ENCODE peak calls at places on chromosomes 11 and 22, in nine cellular contexts. One of them, this sample, is unnamed.

GRCh38 chr11:10758959-10759358 is 7.9 kb downstream of the CTR9 start:
- DNase-seq in AG04450: no peak
- DNase-seq in neural crest cell: no peak
- DNase-seq in astrocyte of the cerebellum: no peak
- DNase-seq in AG04449: no peak
- DNase-seq in AG09309: no peak
- DNase-seq in adrenal gland: no peak
- DNase-seq in upper lobe of right lung: no peak
- DNase-seq in epithelial cell of esophagus: peak
- DNase-seq in this sample: no peak

GRCh38 chr11:120400564-120401364 is 64.6 kb downstream of the ARHGEF12 start:
- DNase-seq in AG04450: peak
- DNase-seq in neural crest cell: no peak
- DNase-seq in astrocyte of the cerebellum: peak
- DNase-seq in AG04449: peak
- DNase-seq in AG09309: peak
- DNase-seq in adrenal gland: peak
- DNase-seq in upper lobe of right lung: no peak
- DNase-seq in epithelial cell of esophagus: peak
- DNase-seq in this sample: no peak

GRCh38 chr11:68214173-68215086 is 1.3 kb upstream of the KMT5B start:
- DNase-seq in AG04450: no peak
- DNase-seq in neural crest cell: peak
- DNase-seq in astrocyte of the cerebellum: no peak
- DNase-seq in AG04449: no peak
- DNase-seq in AG09309: no peak
- DNase-seq in adrenal gland: peak
- DNase-seq in upper lobe of right lung: peak
- DNase-seq in epithelial cell of esophagus: peak
- DNase-seq in this sample: peak

GRCh38 chr11:78822931-78823423 is 248.3 kb upstream of the NARS2 start:
- DNase-seq in AG04450: no peak
- DNase-seq in neural crest cell: no peak
- DNase-seq in astrocyte of the cerebellum: no peak
- DNase-seq in AG04449: no peak
- DNase-seq in AG09309: no peak
- DNase-seq in adrenal gland: no peak
- DNase-seq in upper lobe of right lung: peak
- DNase-seq in epithelial cell of esophagus: no peak
- DNase-seq in this sample: no peak

GRCh38 chr11:119338946-119339580 is 1.6 kb downstream of the C1QTNF5 start:
- DNase-seq in AG04450: no peak
- DNase-seq in neural crest cell: no peak
- DNase-seq in astrocyte of the cerebellum: no peak
- DNase-seq in AG04449: no peak
- DNase-seq in AG09309: no peak
- DNase-seq in adrenal gland: no peak
- DNase-seq in upper lobe of right lung: peak
- DNase-seq in epithelial cell of esophagus: no peak
- DNase-seq in this sample: no peak

GRCh38 chr11:33448461-33449130 is 191.4 kb downstream of the HIPK3 start:
- DNase-seq in AG04450: no peak
- DNase-seq in neural crest cell: no peak
- DNase-seq in astrocyte of the cerebellum: peak
- DNase-seq in AG04449: no peak
- DNase-seq in AG09309: no peak
- DNase-seq in adrenal gland: no peak
- DNase-seq in upper lobe of right lung: no peak
- DNase-seq in epithelial cell of esophagus: no peak
- DNase-seq in this sample: no peak

GRCh38 chr11:114482114-114482513 is 42.8 kb downstream of the REXO2 start:
- DNase-seq in AG04450: no peak
- DNase-seq in neural crest cell: no peak
- DNase-seq in astrocyte of the cerebellum: no peak
- DNase-seq in AG04449: no peak
- DNase-seq in AG09309: no peak
- DNase-seq in adrenal gland: no peak
- DNase-seq in upper lobe of right lung: no peak
- DNase-seq in epithelial cell of esophagus: no peak
- DNase-seq in this sample: no peak

GRCh38 chr11:66113132-66113856 is 43.2 kb downstream of the PACS1 start:
- DNase-seq in AG04450: no peak
- DNase-seq in neural crest cell: no peak
- DNase-seq in astrocyte of the cerebellum: peak
- DNase-seq in AG04449: peak
- DNase-seq in AG09309: no peak
- DNase-seq in adrenal gland: no peak
- DNase-seq in upper lobe of right lung: no peak
- DNase-seq in epithelial cell of esophagus: peak
- DNase-seq in this sample: no peak

GRCh38 chr11:2528301-2529050 is 83.7 kb downstream of the KCNQ1 start:
- DNase-seq in AG04450: no peak
- DNase-seq in neural crest cell: no peak
- DNase-seq in astrocyte of the cerebellum: no peak
- DNase-seq in AG04449: no peak
- DNase-seq in AG09309: no peak
- DNase-seq in adrenal gland: peak
- DNase-seq in upper lobe of right lung: peak
- DNase-seq in epithelial cell of esophagus: peak
- DNase-seq in this sample: no peak

GRCh38 chr22:45843030-45843429 is 133.9 kb downstream of the WNT7B start:
- DNase-seq in AG04450: no peak
- DNase-seq in neural crest cell: no peak
- DNase-seq in astrocyte of the cerebellum: no peak
- DNase-seq in AG04449: no peak
- DNase-seq in AG09309: no peak
- DNase-seq in adrenal gland: no peak
- DNase-seq in upper lobe of right lung: no peak
- DNase-seq in epithelial cell of esophagus: no peak
- DNase-seq in this sample: no peak

GRCh38 chr22:22089459-22090308 is 107.1 kb upstream of the TOP3B start:
- DNase-seq in AG04450: no peak
- DNase-seq in neural crest cell: no peak
- DNase-seq in astrocyte of the cerebellum: no peak
- DNase-seq in AG04449: no peak
- DNase-seq in AG09309: no peak
- DNase-seq in adrenal gland: no peak
- DNase-seq in upper lobe of right lung: no peak
- DNase-seq in epithelial cell of esophagus: no peak
- DNase-seq in this sample: no peak

GRCh38 chr11:41351825-41352224 is 107.6 kb downstream of the LRRC4C start:
- DNase-seq in AG04450: no peak
- DNase-seq in neural crest cell: no peak
- DNase-seq in astrocyte of the cerebellum: no peak
- DNase-seq in AG04449: no peak
- DNase-seq in AG09309: no peak
- DNase-seq in adrenal gland: no peak
- DNase-seq in upper lobe of right lung: no peak
- DNase-seq in epithelial cell of esophagus: no peak
- DNase-seq in this sample: no peak

GRCh38 chr22:32926600-32926999 is 125.1 kb downstream of the TIMP3 start:
- DNase-seq in AG04450: peak
- DNase-seq in neural crest cell: no peak
- DNase-seq in astrocyte of the cerebellum: no peak
- DNase-seq in AG04449: no peak
- DNase-seq in AG09309: no peak
- DNase-seq in adrenal gland: peak
- DNase-seq in upper lobe of right lung: no peak
- DNase-seq in epithelial cell of esophagus: peak
- DNase-seq in this sample: peak

GRCh38 chr11:108551653-108552462 is 41.7 kb downstream of the EXPH5 start:
- DNase-seq in AG04450: no peak
- DNase-seq in neural crest cell: no peak
- DNase-seq in astrocyte of the cerebellum: no peak
- DNase-seq in AG04449: no peak
- DNase-seq in AG09309: no peak
- DNase-seq in adrenal gland: no peak
- DNase-seq in upper lobe of right lung: no peak
- DNase-seq in epithelial cell of esophagus: no peak
- DNase-seq in this sample: no peak

GRCh38 chr11:1727088-1727690 is 23.2 kb downstream of the IFITM10 start:
- DNase-seq in AG04450: no peak
- DNase-seq in neural crest cell: no peak
- DNase-seq in astrocyte of the cerebellum: no peak
- DNase-seq in AG04449: no peak
- DNase-seq in AG09309: no peak
- DNase-seq in adrenal gland: no peak
- DNase-seq in upper lobe of right lung: no peak
- DNase-seq in epithelial cell of esophagus: no peak
- DNase-seq in this sample: no peak

GRCh38 chr11:86275493-86276370 is 26.3 kb upstream of the HIKESHI start:
- DNase-seq in AG04450: no peak
- DNase-seq in neural crest cell: no peak
- DNase-seq in astrocyte of the cerebellum: no peak
- DNase-seq in AG04449: no peak
- DNase-seq in AG09309: no peak
- DNase-seq in adrenal gland: no peak
- DNase-seq in upper lobe of right lung: no peak
- DNase-seq in epithelial cell of esophagus: no peak
- DNase-seq in this sample: no peak

GRCh38 chr11:86277741-86278140 is 24.3 kb upstream of the HIKESHI start:
- DNase-seq in AG04450: no peak
- DNase-seq in neural crest cell: no peak
- DNase-seq in astrocyte of the cerebellum: no peak
- DNase-seq in AG04449: no peak
- DNase-seq in AG09309: no peak
- DNase-seq in adrenal gland: no peak
- DNase-seq in upper lobe of right lung: no peak
- DNase-seq in epithelial cell of esophagus: no peak
- DNase-seq in this sample: no peak

GRCh38 chr11:86274999-86275398 is 27.0 kb upstream of the HIKESHI start:
- DNase-seq in AG04450: no peak
- DNase-seq in neural crest cell: no peak
- DNase-seq in astrocyte of the cerebellum: no peak
- DNase-seq in AG04449: no peak
- DNase-seq in AG09309: no peak
- DNase-seq in adrenal gland: no peak
- DNase-seq in upper lobe of right lung: no peak
- DNase-seq in epithelial cell of esophagus: no peak
- DNase-seq in this sample: no peak

GRCh38 chr11:86278226-86278625 is 23.8 kb upstream of the HIKESHI start:
- DNase-seq in AG04450: no peak
- DNase-seq in neural crest cell: no peak
- DNase-seq in astrocyte of the cerebellum: no peak
- DNase-seq in AG04449: no peak
- DNase-seq in AG09309: no peak
- DNase-seq in adrenal gland: no peak
- DNase-seq in upper lobe of right lung: no peak
- DNase-seq in epithelial cell of esophagus: peak
- DNase-seq in this sample: no peak

GRCh38 chr11:86274503-86274902 is 27.5 kb upstream of the HIKESHI start:
- DNase-seq in AG04450: no peak
- DNase-seq in neural crest cell: no peak
- DNase-seq in astrocyte of the cerebellum: no peak
- DNase-seq in AG04449: no peak
- DNase-seq in AG09309: no peak
- DNase-seq in adrenal gland: no peak
- DNase-seq in upper lobe of right lung: no peak
- DNase-seq in epithelial cell of esophagus: no peak
- DNase-seq in this sample: no peak
- TF ChIP-seq CTCF in AG04450: no peak
- TF ChIP-seq CTCF in neural crest cell: peak
- TF ChIP-seq CTCF in astrocyte of the cerebellum: no peak
- TF ChIP-seq CTCF in AG04449: no peak
- TF ChIP-seq CTCF in AG09309: peak
- TF ChIP-seq CTCF in adrenal gland: no peak
- TF ChIP-seq CTCF in upper lobe of right lung: no peak
- TF ChIP-seq CTCF in epithelial cell of esophagus: no peak
- TF ChIP-seq CTCF in this sample: no peak

DNA sequence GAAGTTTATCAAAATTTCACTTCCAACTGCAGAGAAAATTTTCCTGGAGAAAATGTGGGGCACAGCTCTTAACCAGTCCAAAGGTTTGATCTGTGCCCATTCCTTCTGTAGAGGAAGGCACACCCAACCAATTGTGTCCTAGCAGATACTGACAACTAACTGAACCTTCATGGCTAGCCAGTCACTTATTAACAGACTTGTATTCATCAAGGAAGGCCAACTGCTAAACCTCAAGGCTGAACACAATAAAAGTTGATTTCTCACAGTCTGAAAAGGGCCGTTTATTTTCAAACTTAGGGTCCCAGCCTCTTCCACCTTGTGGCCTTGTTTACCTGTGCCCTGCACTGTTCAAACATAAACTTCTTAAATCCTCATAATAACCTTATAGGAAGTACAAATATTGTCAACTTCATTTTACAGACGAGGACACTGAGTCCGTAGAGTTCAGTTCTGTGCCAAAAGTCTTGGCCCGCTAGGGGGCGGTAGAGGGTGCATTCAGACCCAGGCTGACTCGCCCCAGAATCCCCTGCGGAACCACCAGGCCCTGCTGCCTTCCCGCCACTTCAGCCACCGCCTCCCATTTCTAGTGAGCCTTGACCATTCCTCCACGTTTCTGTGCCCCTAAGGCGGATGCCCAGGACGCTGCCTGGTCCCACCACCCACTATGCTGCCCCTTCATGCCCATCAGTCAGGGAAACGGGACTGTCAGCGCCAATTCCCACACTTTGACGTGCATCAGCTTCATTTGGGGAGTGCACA is 19.3 kb downstream of the SYT13 start:
- DNase-seq in AG04450: no peak
- DNase-seq in neural crest cell: peak
- DNase-seq in astrocyte of the cerebellum: no peak
- DNase-seq in AG04449: no peak
- DNase-seq in AG09309: no peak
- DNase-seq in adrenal gland: no peak
- DNase-seq in upper lobe of right lung: no peak
- DNase-seq in epithelial cell of esophagus: no peak
- DNase-seq in this sample: peak
- TF ChIP-seq CTCF in AG04450: peak
- TF ChIP-seq CTCF in neural crest cell: peak
- TF ChIP-seq CTCF in astrocyte of the cerebellum: no peak
- TF ChIP-seq CTCF in AG04449: no peak
- TF ChIP-seq CTCF in AG09309: peak
- TF ChIP-seq CTCF in adrenal gland: no peak
- TF ChIP-seq CTCF in upper lobe of right lung: peak
- TF ChIP-seq CTCF in epithelial cell of esophagus: peak
- TF ChIP-seq CTCF in this sample: peak

DNA sequence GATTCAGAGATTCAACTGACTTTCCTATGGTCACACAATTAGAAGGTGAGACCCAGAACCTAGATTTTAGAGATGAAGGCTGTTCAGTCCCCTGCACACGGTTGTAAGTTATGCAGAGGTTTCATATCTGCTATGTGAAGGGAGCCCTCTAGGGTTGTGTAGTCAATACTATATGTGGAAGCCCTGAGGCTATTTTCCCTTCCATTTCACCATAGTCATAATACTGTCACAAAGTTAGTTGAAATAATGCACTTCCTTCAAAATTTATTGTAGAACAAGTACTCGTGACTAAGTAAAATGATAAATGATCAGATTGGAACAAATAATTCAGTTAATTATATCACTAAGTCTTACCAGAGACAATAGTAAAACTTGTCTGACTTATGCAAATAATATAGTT is 48.8 kb downstream of the ENDOD1 start:
- DNase-seq in AG04450: no peak
- DNase-seq in neural crest cell: no peak
- DNase-seq in astrocyte of the cerebellum: no peak
- DNase-seq in AG04449: no peak
- DNase-seq in AG09309: no peak
- DNase-seq in adrenal gland: no peak
- DNase-seq in upper lobe of right lung: no peak
- DNase-seq in epithelial cell of esophagus: peak
- DNase-seq in this sample: peak
- TF ChIP-seq CTCF in AG04450: peak
- TF ChIP-seq CTCF in neural crest cell: no peak
- TF ChIP-seq CTCF in astrocyte of the cerebellum: peak
- TF ChIP-seq CTCF in AG04449: no peak
- TF ChIP-seq CTCF in AG09309: no peak
- TF ChIP-seq CTCF in adrenal gland: peak
- TF ChIP-seq CTCF in upper lobe of right lung: peak
- TF ChIP-seq CTCF in epithelial cell of esophagus: no peak
- TF ChIP-seq CTCF in this sample: peak

GRCh38 chr11:34890812-34891211 is 25.4 kb downstream of the APIP start:
- DNase-seq in AG04450: peak
- DNase-seq in neural crest cell: no peak
- DNase-seq in astrocyte of the cerebellum: peak
- DNase-seq in AG04449: no peak
- DNase-seq in AG09309: no peak
- DNase-seq in adrenal gland: no peak
- DNase-seq in upper lobe of right lung: no peak
- DNase-seq in epithelial cell of esophagus: peak
- DNase-seq in this sample: no peak
- TF ChIP-seq CTCF in AG04450: peak
- TF ChIP-seq CTCF in neural crest cell: peak
- TF ChIP-seq CTCF in astrocyte of the cerebellum: peak
- TF ChIP-seq CTCF in AG04449: peak
- TF ChIP-seq CTCF in AG09309: peak
- TF ChIP-seq CTCF in adrenal gland: peak
- TF ChIP-seq CTCF in upper lobe of right lung: peak
- TF ChIP-seq CTCF in epithelial cell of esophagus: peak
- TF ChIP-seq CTCF in this sample: peak